ENCODE peak calls at places on chromosome 1, in eight cellular contexts. Y is AG08395; B is EH; H is activated T-helper 2 cell treated with anti-CD3 and anti-CD28 coated beads, Interferon-gamma antibody, Interleukin-2, Interleukin-4, amounts not matched to agents 10 μg/mL and 5 μg/mL and 100 μg/mL, durations not matched to agents 14 hours and 24 hours and 36 hours; L is psoas muscle; P is bronchial epithelial cell; E is ecto neural progenitor cell; R is putamen. M is an unnamed sample.

GRCh38 chr1:114756949-114757454 is 782 bp downstream of the CSDE1 start:
- DNase-seq in Y (peak), P (peak), L (peak), E (no peak), H (no peak), B (peak), R (no peak), M (no peak)

GRCh38 chr1:226784081-226785049 is 45.3 kb upstream of the ITPKB start:
- DNase-seq in E (no peak), P (no peak), R (peak), Y (no peak), B (no peak), L (no peak), H (no peak), M (no peak)

GRCh38 chr1:32980080-32980479 is 15.5 kb upstream of the RNF19B start:
- DNase-seq in Y (no peak), B (no peak), H (no peak), E (no peak), P (no peak), L (no peak), R (no peak), M (no peak)

GRCh38 chr1:88774151-88774556 is 90.1 kb downstream of the PKN2 start:
- DNase-seq in R (no peak), B (peak), H (no peak), P (peak), L (no peak), E (no peak), Y (no peak), M (peak)

GRCh38 chr1:209831615-209832014 is 3.8 kb downstream of the UTP25 start:
- DNase-seq in L (no peak), Y (peak), B (peak), P (peak), R (no peak), H (no peak), E (no peak), M (no peak)

GRCh38 chr1:10938741-10939417 is 73.6 kb upstream of the TARDBP start:
- DNase-seq in Y (no peak), P (no peak), B (no peak), R (no peak), H (no peak), L (no peak), E (no peak), M (no peak)

GRCh38 chr1:244437108-244437507 is 14.6 kb downstream of the ADSS2 start:
- DNase-seq in Y (peak), E (no peak), P (peak), L (no peak), H (no peak), R (no peak), B (peak), M (no peak)

GRCh38 chr1:47436979-47437517 is 796 bp upstream of the FOXD2 start:
- DNase-seq in H (no peak), E (no peak), R (no peak), P (peak), Y (no peak), L (no peak), B (peak), M (no peak)

GRCh38 chr1:240794061-240794843 is 182.3 kb upstream of the GREM2 start:
- DNase-seq in R (no peak), Y (no peak), E (no peak), P (no peak), L (no peak), B (no peak), H (no peak), M (no peak)

GRCh38 chr1:116487016-116487415 is 83.8 kb downstream of the CD58 start:
- DNase-seq in P (no peak), Y (no peak), R (no peak), E (no peak), H (no peak), L (no peak), B (no peak), M (no peak)

GRCh38 chr1:214328770-214329455 is 48.0 kb downstream of the SMYD2 start:
- DNase-seq in E (peak), H (peak), Y (peak), P (peak), B (peak), L (peak), R (peak), M (peak)

GRCh38 chr1:41322835-41323234 is 38.4 kb upstream of the FOXO6 start:
- DNase-seq in P (no peak), L (peak), R (peak), E (peak), Y (peak), H (no peak), B (peak), M (peak)

M was measured in islet precursor cell.